ENCODE peak calls at places on chromosomes 1 and 21, in ten cellular contexts. Q, J, I, P, S, H, M, T, R and E are unnamed samples.

GRCh38 chr1:3899776-3900149 is 309 bp downstream of the C1orf174 start:
- DNase-seq in M (no peak), S (peak), R (peak), J (peak), I (no peak), T (no peak), Q (no peak), P (no peak), H (peak), E (no peak)

GRCh38 chr21:36150192-36150711 is 6.4 kb upstream of the DOP1B start:
- DNase-seq in I (no peak), T (no peak), J (no peak), S (peak), H (no peak), R (no peak), Q (no peak), M (peak), P (no peak), E (no peak)

GRCh38 chr1:208265525-208265924 is 21.3 kb upstream of the PLXNA2 start:
- DNase-seq in Q (no peak), R (no peak), P (no peak), S (no peak), M (no peak), T (no peak), H (no peak), I (no peak), J (no peak), E (no peak)

GRCh38 chr1:85801520-85801919 is 93.3 kb upstream of the ZNHIT6 start:
- DNase-seq in S (no peak), M (no peak), J (no peak), H (no peak), Q (no peak), R (no peak), I (no peak), P (no peak), T (no peak), E (no peak)

GRCh38 chr1:9827558-9828185 is 3.9 kb upstream of the CLSTN1 start:
- DNase-seq in P (no peak), Q (no peak), S (no peak), R (no peak), I (peak), T (no peak), M (no peak), J (no peak), H (peak), E (no peak)

GRCh38 chr1:76006234-76006633 is 68.3 kb upstream of the ST6GALNAC3 start:
- DNase-seq in P (peak), S (no peak), M (peak), Q (no peak), H (no peak), I (no peak), T (no peak), J (no peak), R (no peak), E (no peak)

GRCh38 chr1:3596663-3597598 is 14.4 kb downstream of the MEGF6 start:
- DNase-seq in Q (no peak), T (no peak), J (no peak), H (no peak), M (no peak), I (no peak), R (no peak), S (no peak), P (no peak), E (no peak)

GRCh38 chr1:116329524-116330341 is 43.3 kb upstream of the ATP1A1 start:
- DNase-seq in H (no peak), Q (no peak), M (no peak), J (no peak), I (no peak), R (no peak), S (no peak), P (no peak), T (no peak), E (no peak)

GRCh38 chr1:226648421-226648820 is 90.7 kb downstream of the ITPKB start:
- DNase-seq in M (no peak), H (no peak), R (no peak), T (no peak), S (no peak), P (no peak), J (no peak), I (no peak), Q (no peak), E (no peak)

GRCh38 chr1:179369751-179370341 is 4.1 kb downstream of the AXDND1 start:
- DNase-seq in Q (no peak), S (no peak), H (peak), P (peak), I (peak), T (peak), R (no peak), M (no peak), J (peak), E (peak)

GRCh38 chr1:51542158-51542953 is 23.3 kb upstream of the EPS15 start:
- DNase-seq in I (no peak), S (no peak), P (no peak), J (no peak), R (no peak), M (no peak), Q (no peak), T (no peak), H (no peak), E (no peak)

GRCh38 chr1:233025156-233025555 is 74.7 kb downstream of the NTPCR start:
- DNase-seq in M (no peak), Q (peak), J (peak), I (peak), P (peak), S (peak), H (peak), R (peak), T (peak), E (peak)

GRCh38 chr1:203033287-203033686 is 7.0 kb downstream of the PPFIA4 start:
- DNase-seq in H (peak), R (no peak), J (no peak), S (no peak), Q (no peak), T (no peak), M (no peak), P (no peak), I (no peak), E (peak)

GRCh38 chr1:194214735-194215134 is 1028.3 kb upstream of the B3GALT2 start:
- DNase-seq in P (no peak), I (no peak), S (no peak), Q (no peak), J (no peak), T (no peak), H (no peak), R (no peak), M (no peak), E (no peak)

GRCh38 chr1:201320168-201320842 is 37.0 kb downstream of the PKP1 start:
- DNase-seq in I (no peak), P (peak), S (no peak), J (peak), T (no peak), Q (no peak), R (peak), H (no peak), M (peak), E (no peak)

GRCh38 chr1:164223378-164223777 is 335.6 kb upstream of the PBX1 start:
- DNase-seq in P (no peak), I (no peak), S (no peak), R (no peak), H (no peak), T (no peak), Q (no peak), J (no peak), M (no peak), E (no peak)

GRCh38 chr1:6424619-6425593 is at the start of gene ESPN:
- DNase-seq in I (no peak), Q (no peak), J (peak), P (no peak), T (no peak), M (no peak), H (peak), S (no peak), R (no peak), E (peak)

GRCh38 chr21:44569861-44570517 is 3.5 kb upstream of the KRTAP10-4 start:
- DNase-seq in T (no peak), I (no peak), J (no peak), H (no peak), P (no peak), M (peak), R (no peak), S (no peak), Q (no peak), E (no peak)

GRCh38 chr21:30577766-30578165 is 12.4 kb downstream of the KRTAP22-2 start:
- DNase-seq in P (no peak), R (no peak), T (no peak), H (no peak), M (no peak), J (no peak), S (no peak), Q (no peak), I (no peak), E (no peak)

GRCh38 chr1:66623812-66624211 is 89.9 kb downstream of the SGIP1 start:
- DNase-seq in P (no peak), Q (no peak), I (no peak), H (no peak), R (no peak), S (no peak), J (no peak), T (no peak), M (no peak), E (no peak)

GRCh38 chr1:14932034-14932638 is 221.4 kb upstream of the TMEM51 start:
- DNase-seq in S (no peak), I (no peak), J (no peak), Q (no peak), M (no peak), P (no peak), H (no peak), R (no peak), T (no peak), E (no peak)
- TF ChIP-seq CTCF in S (no peak), I (no peak), J (no peak), Q (no peak), M (no peak), P (no peak), H (no peak), R (no peak), T (no peak), E (no peak)

GRCh38 chr1:155070721-155071556 is 7.4 kb downstream of the EFNA4 start:
- DNase-seq in J (peak), I (no peak), R (peak), H (peak), S (peak), M (peak), T (peak), P (peak), Q (peak), E (peak)
- TF ChIP-seq CTCF in J (peak), I (no peak), R (peak), H (peak), S (peak), M (peak), T (peak), P (peak), Q (peak), E (peak)

GRCh38 chr1:31592132-31592531 is 15.8 kb downstream of the TINAGL1 start:
- DNase-seq in T (no peak), J (no peak), I (no peak), S (no peak), R (no peak), H (peak), P (no peak), Q (no peak), M (no peak), E (no peak)

GRCh38 chr1:31595836-31596736 is 19.8 kb downstream of the TINAGL1 start:
- DNase-seq in M (no peak), P (no peak), J (peak), S (no peak), T (no peak), H (no peak), R (no peak), I (no peak), Q (no peak), E (no peak)

GRCh38 chr1:31591425-31592093 is 15.2 kb downstream of the TINAGL1 start:
- DNase-seq in T (no peak), P (no peak), S (no peak), I (no peak), M (peak), H (peak), Q (no peak), R (no peak), J (peak), E (no peak)

GRCh38 chr1:31593136-31593665 is 16.9 kb downstream of the TINAGL1 start:
- DNase-seq in Q (no peak), I (no peak), J (no peak), P (no peak), S (no peak), T (no peak), R (no peak), M (no peak), H (peak), E (no peak)

GRCh38 chr1:31593770-31594632 is 17.7 kb downstream of the TINAGL1 start:
- DNase-seq in J (peak), T (peak), P (peak), I (peak), R (peak), S (peak), Q (peak), H (peak), M (peak), E (no peak)
- TF ChIP-seq CTCF in J (peak), T (peak), P (peak), I (peak), R (peak), S (peak), Q (peak), H (peak), M (peak), E (peak)

DNA sequence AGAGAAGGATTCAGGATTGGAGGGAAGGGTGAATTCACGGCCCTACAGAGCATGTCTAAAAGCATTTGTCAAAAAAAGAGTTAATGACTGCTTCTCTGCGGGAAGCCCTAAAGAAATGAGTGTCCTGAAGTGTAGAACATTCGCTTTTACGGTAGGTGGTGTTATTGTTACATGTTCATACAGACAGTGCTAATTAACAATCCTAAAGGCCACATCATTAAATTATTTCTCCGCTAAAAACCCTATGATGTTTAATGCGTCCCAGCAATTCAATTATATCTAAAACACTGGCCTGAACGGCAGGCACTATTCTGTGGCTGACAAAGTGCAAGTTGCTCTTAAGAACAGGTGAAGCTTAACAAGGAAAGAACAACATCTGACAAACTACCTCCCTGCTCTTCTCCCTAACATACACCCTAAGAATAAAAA is 112.3 kb upstream of the NFIA start:
- DNase-seq in Q (no peak), R (no peak), M (no peak), H (no peak), P (no peak), T (no peak), J (peak), I (no peak), S (no peak), E (no peak)
- TF ChIP-seq CTCF in Q (peak), R (no peak), M (peak), H (peak), P (peak), T (peak), J (peak), I (peak), S (peak), E (peak)

GRCh38 chr1:118007391-118007790 is 77.9 kb downstream of the WDR3 start:
- DNase-seq in R (no peak), T (no peak), J (no peak), Q (no peak), H (peak), M (no peak), I (no peak), S (no peak), P (no peak), E (no peak)

GRCh38 chr1:118008011-118008410 is 78.5 kb downstream of the WDR3 start:
- DNase-seq in M (no peak), I (no peak), T (no peak), R (no peak), S (no peak), J (no peak), Q (no peak), H (no peak), P (no peak), E (no peak)

DNA sequence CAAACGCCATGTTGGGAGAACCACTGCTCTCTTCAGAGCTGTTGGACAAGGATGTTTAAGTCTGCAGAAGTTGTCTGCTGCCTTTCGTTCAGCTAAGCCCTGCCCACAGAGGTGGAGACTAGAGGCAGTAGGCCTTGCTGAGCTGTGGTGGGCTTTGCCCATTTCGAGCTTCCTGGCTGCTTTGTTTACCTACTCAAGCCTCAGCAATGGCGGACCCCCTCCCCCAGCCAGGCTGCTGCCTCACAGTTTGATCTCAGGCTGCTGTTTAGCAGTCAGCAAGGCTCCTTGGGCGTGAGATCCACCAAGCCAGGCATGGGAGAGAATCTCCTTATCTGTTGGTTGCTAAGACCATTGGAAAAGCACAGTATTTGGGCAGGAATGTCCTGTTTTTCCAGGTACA is 74.8 kb downstream of the WDR3 start:
- DNase-seq in I (no peak), R (no peak), P (no peak), S (no peak), J (no peak), M (no peak), T (no peak), Q (no peak), H (no peak), E (no peak)
- TF ChIP-seq CTCF in I (no peak), R (no peak), P (no peak), S (no peak), J (no peak), M (no peak), T (no peak), Q (no peak), H (no peak), E (no peak)

GRCh38 chr1:30450818-30451233 is 272.6 kb downstream of the MATN1 start:
- DNase-seq in H (peak), I (no peak), R (no peak), S (no peak), J (peak), Q (no peak), T (peak), P (no peak), M (peak), E (no peak)
- TF ChIP-seq CTCF in H (no peak), I (no peak), R (no peak), S (no peak), J (no peak), Q (no peak), T (no peak), P (no peak), M (no peak), E (no peak)